ENCODE peak calls at places on chromosomes 13 and 19, in seven cellular contexts. P is type B pancreatic cell; Y is CD4-positive, alpha-beta T cell; U is lower leg skin; A is transverse colon; J is SK-N-SH; T is progenitor cell of endocrine pancreas. M is an unnamed sample.

GRCh38 chr19:40274585-40275544 is 10.3 kb downstream of the AKT2 start:
- DNase-seq in P (no peak), Y (peak; percentile 45), U (peak; percentile 68), A (no peak), J (no peak), T (no peak), M (no peak)

GRCh38 chr13:113933901-113934300 is 40.0 kb downstream of the C13orf46 start:
- DNase-seq in P (no peak), Y (no peak), U (peak; percentile 76), A (peak; percentile 1), J (no peak), T (no peak), M (no peak)

GRCh38 chr13:40187836-40188591 is 478.4 kb downstream of the FOXO1 start:
- DNase-seq in P (no peak), Y (peak; percentile 72), U (no peak), A (no peak), J (no peak), T (no peak), M (no peak)

GRCh38 chr13:59356607-59357006 is 807.1 kb downstream of the DIAPH3 start:
- DNase-seq in P (no peak), Y (no peak), U (peak; percentile 89), A (peak; percentile 18), J (no peak), T (no peak), M (no peak)

GRCh38 chr13:73317140-73317539 is 258.3 kb downstream of the KLF5 start:
- DNase-seq in P (no peak), Y (no peak), U (no peak), A (no peak), J (no peak), T (no peak), M (no peak)

GRCh38 chr19:12689581-12690216 is 1.9 kb downstream of the GNG14 start:
- DNase-seq in P (no peak), Y (no peak), U (no peak), A (no peak), J (no peak), T (no peak), M (no peak)

GRCh38 chr13:84961023-84961422 is 838.2 kb downstream of the SLITRK6 start:
- DNase-seq in P (no peak), Y (no peak), U (no peak), A (no peak), J (no peak), T (no peak), M (no peak)

GRCh38 chr13:62631614-62632013 is 1216.0 kb upstream of the PCDH20 start:
- DNase-seq in P (no peak), Y (no peak), U (no peak), A (no peak), J (no peak), T (no peak), M (no peak)

GRCh38 chr19:53945441-53945840 is 17.3 kb upstream of the CACNG8 start:
- DNase-seq in P (no peak), Y (no peak), U (no peak), A (no peak), J (peak; percentile 78), T (no peak), M (no peak)

GRCh38 chr13:97568850-97569249 is 134.9 kb downstream of the RAP2A start:
- DNase-seq in P (no peak), Y (no peak), U (no peak), A (peak; percentile 9), J (no peak), T (no peak), M (no peak)

GRCh38 chr19:43784981-43785808 is 4.4 kb upstream of the KCNN4 start:
- DNase-seq in P (no peak), Y (peak; percentile 48), U (no peak), A (peak; percentile 70), J (peak; percentile 84), T (peak; percentile 27), M (no peak)

GRCh38 chr13:113086991-113087922 is 18.3 kb upstream of the F7 start:
- DNase-seq in P (no peak), Y (no peak), U (no peak), A (no peak), J (no peak), T (no peak), M (no peak)

GRCh38 chr19:40995355-40995754 is 4.3 kb downstream of the CYP2B6 start:
- DNase-seq in P (no peak), Y (no peak), U (no peak), A (no peak), J (no peak), T (no peak), M (no peak)

GRCh38 chr19:32022946-32023832 is 322.2 kb upstream of the ZNF507 start:
- DNase-seq in P (no peak), Y (no peak), U (no peak), A (no peak), J (peak; percentile 62), T (no peak), M (no peak)

GRCh38 chr19:54390942-54391577 is 24.2 kb upstream of the TTYH1 start:
- DNase-seq in P (no peak), Y (peak; percentile 63), U (no peak), A (peak; percentile 40), J (peak; percentile 68), T (peak; percentile 60), M (peak; percentile 29)

DNA sequence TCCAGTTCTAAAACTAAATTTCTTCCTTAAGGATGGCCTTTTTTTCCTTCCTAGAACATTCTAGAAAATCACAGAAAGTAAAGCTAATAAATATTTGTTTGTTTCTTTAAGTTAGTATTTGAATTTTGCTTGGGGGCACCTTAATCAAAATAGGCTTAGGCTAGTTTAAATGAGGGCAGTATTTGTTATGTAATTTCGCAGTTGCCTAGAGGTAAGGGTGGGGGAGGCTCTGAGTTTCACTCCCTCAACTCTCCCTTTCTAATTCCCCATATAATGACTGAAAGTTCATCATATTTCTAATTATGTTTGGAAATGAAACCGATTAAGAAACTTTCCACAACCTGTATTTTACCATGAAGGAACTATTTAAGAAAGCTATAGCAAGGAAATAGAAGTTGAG is 40.6 kb downstream of the PCDH17 start:
- DNase-seq in P (no peak), Y (no peak), U (no peak), A (no peak), J (no peak), T (no peak), M (no peak)
- TF ChIP-seq CTCF in P (no peak), Y (no peak), U (no peak), A (no peak), J (no peak), T (no peak), M (no peak)

GRCh38 chr19:48445606-48446481 is at the start of gene GRWD1:
- DNase-seq in P (peak; percentile 88), Y (peak; percentile 90), U (peak; percentile 98), A (peak; percentile 93), J (peak; percentile 93), T (peak; percentile 78), M (peak; percentile 93)
- TF ChIP-seq CTCF in P (no peak), Y (no peak), U (no peak), A (no peak), J (peak; percentile 17), T (no peak), M (peak; percentile 13)

GRCh38 chr13:48749699-48750473 is 96.2 kb downstream of the CYSLTR2 start:
- DNase-seq in P (no peak), Y (peak; percentile 39), U (peak; percentile 96), A (peak; percentile 66), J (peak; percentile 35), T (peak; percentile 12), M (no peak)
- TF ChIP-seq CTCF in P (peak; percentile 71), Y (no peak), U (no peak), A (peak; percentile 49), J (peak; percentile 72), T (peak; percentile 60), M (peak; percentile 9)

DNA sequence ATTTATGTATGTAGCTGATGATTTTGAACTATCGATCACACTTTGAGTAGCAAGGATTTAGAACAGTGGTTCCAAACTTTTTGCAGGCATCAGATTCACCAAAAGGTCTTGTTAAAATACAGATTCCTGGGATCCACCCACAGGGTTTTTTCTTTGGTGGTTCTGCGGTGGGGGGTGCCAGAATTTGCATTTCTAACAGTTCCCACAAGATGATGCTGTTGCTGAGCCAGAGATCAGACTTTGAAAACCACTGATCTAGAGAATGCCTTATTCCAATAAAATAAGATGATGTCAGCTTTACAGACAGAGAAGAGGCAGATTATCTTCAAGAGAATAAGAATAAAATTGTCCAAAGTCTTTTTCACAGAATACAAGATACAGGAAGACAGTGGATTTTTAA is 80.9 kb upstream of the SHISA2 start:
- DNase-seq in P (no peak), Y (no peak), U (no peak), A (no peak), J (no peak), T (no peak), M (no peak)
- TF ChIP-seq CTCF in P (no peak), Y (no peak), U (no peak), A (no peak), J (peak; percentile 37), T (no peak), M (no peak)

M was measured in D721Med.